ENCODE peak calls at places on chromosomes 11 and 22, in six cellular contexts. Q is IMR-90, T is H1, B is mesendoderm, M is trophoblast cell, X is mesenchymal stem cell. Z is an unnamed sample.

GRCh38 chr11:5712507-5712906 is 22.9 kb downstream of the TRIM22 start:
- DNase-seq in Q (peak; percentile 5), T (no peak), B (no peak), M (no peak), X (no peak), Z (no peak)

GRCh38 chr22:42992886-42993479 is 22.0 kb downstream of the PACSIN2 start:
- DNase-seq in Q (no peak), T (no peak), B (no peak), M (no peak), X (no peak), Z (no peak)

GRCh38 chr22:17047656-17048055 is 37.1 kb upstream of the IL17RA start:
- DNase-seq in Q (no peak), T (no peak), B (no peak), M (no peak), X (no peak), Z (no peak)

GRCh38 chr22:36211237-36211881 is 9.8 kb upstream of the APOL4 start:
- DNase-seq in Q (peak; percentile 56), T (no peak), B (no peak), M (no peak), X (peak; percentile 47), Z (no peak)

GRCh38 chr11:70467196-70468085 is 69.1 kb downstream of the CTTN start:
- DNase-seq in Q (peak; percentile 39), T (no peak), B (peak; percentile 47), M (peak; percentile 47), X (peak; percentile 49), Z (peak; percentile 56)

GRCh38 chr11:2209370-2209801 is 37.8 kb upstream of the TH start:
- DNase-seq in Q (no peak), T (no peak), B (no peak), M (no peak), X (no peak), Z (no peak)

GRCh38 chr22:27213766-27214581 is 556.6 kb downstream of the MIAT start:
- DNase-seq in Q (peak; percentile 55), T (no peak), B (no peak), M (no peak), X (peak; percentile 70), Z (no peak)

GRCh38 chr11:70477607-70478006 is 79.3 kb downstream of the CTTN start:
- DNase-seq in Q (no peak), T (no peak), B (no peak), M (no peak), X (no peak), Z (no peak)

GRCh38 chr11:7278314-7278917 is 26.7 kb downstream of the SYT9 start:
- DNase-seq in Q (peak; percentile 34), T (no peak), B (peak; percentile 51), M (no peak), X (peak; percentile 16), Z (peak; percentile 17)

GRCh38 chr11:44611687-44612437 is 46.4 kb downstream of the CD82 start:
- DNase-seq in Q (no peak), T (no peak), B (peak; percentile 33), M (peak; percentile 20), X (no peak), Z (no peak)

GRCh38 chr11:44315947-44316387 is 6.0 kb upstream of the ALX4 start:
- DNase-seq in Q (peak; percentile 22), T (no peak), B (no peak), M (no peak), X (peak; percentile 39), Z (no peak)

GRCh38 chr11:45102810-45103621 is 43.4 kb upstream of the PRDM11 start:
- DNase-seq in Q (peak; percentile 88), T (no peak), B (peak; percentile 69), M (no peak), X (peak; percentile 93), Z (peak; percentile 77)

GRCh38 chr11:8330416-8330815 is 66.7 kb upstream of the LMO1 start:
- DNase-seq in Q (no peak), T (no peak), B (no peak), M (no peak), X (no peak), Z (no peak)

GRCh38 chr11:77779935-77780334 is 40.6 kb downstream of the RSF1 start:
- DNase-seq in Q (peak; percentile 54), T (no peak), B (peak; percentile 60), M (no peak), X (peak; percentile 41), Z (peak; percentile 30)

GRCh38 chr11:78030429-78031325 is 7.6 kb upstream of the KCTD14 start:
- DNase-seq in Q (peak; percentile 50), T (no peak), B (peak; percentile 66), M (no peak), X (no peak), Z (no peak)

GRCh38 chr22:19843857-19844422 is 10.7 kb downstream of the GNB1L start:
- DNase-seq in Q (no peak), T (no peak), B (no peak), M (no peak), X (no peak), Z (no peak)

GRCh38 chr11:14537134-14537599 is 17.0 kb upstream of the PSMA1 start:
- DNase-seq in Q (peak; percentile 15), T (no peak), B (peak; percentile 46), M (peak; percentile 15), X (peak; percentile 48), Z (peak; percentile 18)

GRCh38 chr11:43943931-43944751 is 1.7 kb downstream of the C11orf96 start:
- DNase-seq in Q (peak; percentile 28), T (no peak), B (no peak), M (no peak), X (no peak), Z (no peak)

GRCh38 chr11:63583288-63583687 is 20.1 kb upstream of the PLAAT2 start:
- DNase-seq in Q (no peak), T (no peak), B (no peak), M (no peak), X (no peak), Z (no peak)

GRCh38 chr22:35313311-35314121 is 13.8 kb downstream of the TOM1 start:
- DNase-seq in Q (peak; percentile 96), T (no peak), B (no peak), M (no peak), X (peak; percentile 81), Z (no peak)

GRCh38 chr22:42720263-42721044 is at the start of gene A4GALT:
- DNase-seq in Q (no peak), T (no peak), B (no peak), M (no peak), X (no peak), Z (no peak)

GRCh38 chr11:13679768-13680167 is 11.3 kb downstream of the FAR1 start:
- DNase-seq in Q (no peak), T (no peak), B (no peak), M (no peak), X (no peak), Z (no peak)

GRCh38 chr11:11975201-11976092 is 33.0 kb downstream of the DKK3 start:
- DNase-seq in Q (no peak), T (no peak), B (peak; percentile 64), M (no peak), X (no peak), Z (no peak)

GRCh38 chr22:35785181-35785923 is 67.7 kb downstream of the APOL5 start:
- DNase-seq in Q (no peak), T (no peak), B (no peak), M (no peak), X (peak; percentile 22), Z (no peak)

GRCh38 chr11:24348908-24349307 is 147.9 kb upstream of the LUZP2 start:
- DNase-seq in Q (no peak), T (no peak), B (no peak), M (no peak), X (no peak), Z (no peak)

GRCh38 chr22:32119568-32120235 is 39.4 kb downstream of the C22orf42 start:
- DNase-seq in Q (no peak), T (no peak), B (peak; percentile 10), M (no peak), X (no peak), Z (no peak)

GRCh38 chr22:49303781-49304461 is 523.8 kb downstream of the BRD1 start:
- DNase-seq in Q (no peak), T (no peak), B (no peak), M (no peak), X (no peak), Z (no peak)

GRCh38 chr22:49307071-49307830 is 520.4 kb downstream of the BRD1 start:
- DNase-seq in Q (no peak), T (no peak), B (no peak), M (no peak), X (no peak), Z (no peak)

GRCh38 chr22:49305966-49306631 is 521.6 kb downstream of the BRD1 start:
- DNase-seq in Q (no peak), T (no peak), B (no peak), M (no peak), X (no peak), Z (no peak)

GRCh38 chr22:49306632-49306975 is 521.1 kb downstream of the BRD1 start:
- DNase-seq in Q (no peak), T (no peak), B (no peak), M (no peak), X (no peak), Z (no peak)

GRCh38 chr22:49305215-49305965 is 522.3 kb downstream of the BRD1 start:
- DNase-seq in Q (no peak), T (peak; percentile 38), B (peak; percentile 72), M (no peak), X (no peak), Z (peak; percentile 78)
- H3K4me3 ChIP-seq in Q (no peak overlapping the region), T (no peak overlapping the region), B (no peak overlapping the region), M (no peak overlapping the region), X (no peak overlapping the region), Z (no peak overlapping the region)

GRCh38 chr11:10352911-10353550 is 48.2 kb downstream of the ADM start:
- DNase-seq in Q (no peak), T (no peak), B (no peak), M (no peak), X (no peak), Z (no peak)

GRCh38 chr11:10350341-10350740 is 45.5 kb downstream of the ADM start:
- DNase-seq in Q (peak; percentile 86), T (peak; percentile 73), B (peak; percentile 98), M (peak; percentile 99), X (peak; percentile 78), Z (no peak)

GRCh38 chr11:10351435-10351767 is 46.5 kb downstream of the ADM start:
- DNase-seq in Q (no peak), T (no peak), B (no peak), M (no peak), X (no peak), Z (no peak)

GRCh38 chr11:10349806-10350205 is 44.9 kb downstream of the ADM start:
- DNase-seq in Q (no peak), T (no peak), B (peak; percentile 6), M (peak; percentile 57), X (no peak), Z (no peak)

GRCh38 chr11:10351768-10352641 is 47.1 kb downstream of the ADM start:
- DNase-seq in Q (peak; percentile 95), T (peak; percentile 98), B (peak; percentile 97), M (peak; percentile 97), X (peak; percentile 97), Z (peak; percentile 82)
- H4K8ac ChIP-seq in Q (peak overlapping the region; percentile 17), T (peak overlapping the region; percentile 22), B (no peak overlapping the region), M (peak overlapping the region; percentile 62), X (peak overlapping the region; percentile 23), Z (no peak overlapping the region)

GRCh38 chr22:50361688-50362087 is 18.6 kb downstream of the PPP6R2 start:
- DNase-seq in Q (no peak), T (no peak), B (no peak), M (no peak), X (no peak), Z (no peak)
- H3K4me3 ChIP-seq in Q (no peak overlapping the region), T (no peak overlapping the region), B (no peak overlapping the region), M (no peak overlapping the region), X (no peak overlapping the region), Z (no peak overlapping the region)

GRCh38 chr11:9613830-9614762 is 40.6 kb downstream of the WEE1 start:
- DNase-seq in Q (peak; percentile 75), T (no peak), B (peak; percentile 94), M (peak; percentile 95), X (peak; percentile 84), Z (peak; percentile 73)
- H4K8ac ChIP-seq in Q (peak overlapping the region; percentile 88), T (no peak overlapping the region), B (no peak overlapping the region), M (peak overlapping the region; percentile 91), X (peak overlapping the region; percentile 98), Z (no peak overlapping the region)

GRCh38 chr11:124920870-124921609 is 2.0 kb downstream of the HEPN1 start:
- DNase-seq in Q (peak; percentile 47), T (no peak), B (peak; percentile 86), M (peak; percentile 3), X (peak; percentile 74), Z (peak; percentile 52)
- H3K4me3 ChIP-seq in Q (peak overlapping the region; percentile 31), T (peak overlapping the region; percentile 35), B (peak overlapping the region; percentile 20), M (peak overlapping the region; percentile 68), X (peak overlapping the region; percentile 64), Z (peak overlapping the region; percentile 80)